ENCODE peak calls at places on chromosome X, in seven cellular contexts. One of them, this sample, is unnamed.
A peak's percentile ranks its signal among the peaks of the same experiment; 100 is the strongest.

GRCh38 chrX:26914232-26914631 is 548.9 kb downstream of the PPP4R3C start:
- DNase-seq in SW480: no peak
- DNase-seq in NCI-H1436: no peak
- DNase-seq in HEK293T: no peak
- DNase-seq in stimulated activated CD8-positive, alpha-beta memory T cell treated with anti-CD3 and anti-CD28 coated beads, Interleukin-2, amount 100 ng/mL, for 48 hours: no peak
- DNase-seq in activated effector memory CD4-positive, alpha-beta T cell treated with anti-CD3 and anti-CD28 coated beads, Interleukin-2, amount 50 U/mL, for 16 hours: no peak
- DNase-seq in PC-3: no peak
- DNase-seq in this sample: no peak

GRCh38 chrX:8783100-8784098 is 17.8 kb downstream of the FAM9A start:
- DNase-seq in stimulated activated CD8-positive, alpha-beta memory T cell treated with anti-CD3 and anti-CD28 coated beads, Interleukin-2, amount 100 ng/mL, for 48 hours: peak; percentile 31
- DNase-seq in activated effector memory CD4-positive, alpha-beta T cell treated with anti-CD3 and anti-CD28 coated beads, Interleukin-2, amount 50 U/mL, for 16 hours: peak; percentile 68
- DNase-seq in NCI-H1436: peak; percentile 0
- DNase-seq in SW480: no peak
- DNase-seq in HEK293T: peak; percentile 34
- DNase-seq in PC-3: peak; percentile 23
- DNase-seq in this sample: peak; percentile 35

GRCh38 chrX:85375333-85375738 is 4.1 kb downstream of the POF1B start:
- DNase-seq in SW480: peak; percentile 43
- DNase-seq in NCI-H1436: peak; percentile 83
- DNase-seq in stimulated activated CD8-positive, alpha-beta memory T cell treated with anti-CD3 and anti-CD28 coated beads, Interleukin-2, amount 100 ng/mL, for 48 hours: no peak
- DNase-seq in HEK293T: no peak
- DNase-seq in activated effector memory CD4-positive, alpha-beta T cell treated with anti-CD3 and anti-CD28 coated beads, Interleukin-2, amount 50 U/mL, for 16 hours: no peak
- DNase-seq in PC-3: no peak
- DNase-seq in this sample: no peak

GRCh38 chrX:19863237-19864223 is 23.9 kb downstream of the SH3KBP1 start:
- DNase-seq in activated effector memory CD4-positive, alpha-beta T cell treated with anti-CD3 and anti-CD28 coated beads, Interleukin-2, amount 50 U/mL, for 16 hours: no peak
- DNase-seq in NCI-H1436: no peak
- DNase-seq in PC-3: no peak
- DNase-seq in stimulated activated CD8-positive, alpha-beta memory T cell treated with anti-CD3 and anti-CD28 coated beads, Interleukin-2, amount 100 ng/mL, for 48 hours: no peak
- DNase-seq in HEK293T: no peak
- DNase-seq in SW480: no peak
- DNase-seq in this sample: no peak

GRCh38 chrX:82232679-82233078 is 1030.8 kb downstream of the SH3BGRL start:
- DNase-seq in SW480: no peak
- DNase-seq in PC-3: no peak
- DNase-seq in activated effector memory CD4-positive, alpha-beta T cell treated with anti-CD3 and anti-CD28 coated beads, Interleukin-2, amount 50 U/mL, for 16 hours: no peak
- DNase-seq in NCI-H1436: no peak
- DNase-seq in HEK293T: no peak
- DNase-seq in stimulated activated CD8-positive, alpha-beta memory T cell treated with anti-CD3 and anti-CD28 coated beads, Interleukin-2, amount 100 ng/mL, for 48 hours: no peak
- DNase-seq in this sample: no peak

GRCh38 chrX:9122504-9123245 is 88.7 kb upstream of the FAM9B start:
- DNase-seq in activated effector memory CD4-positive, alpha-beta T cell treated with anti-CD3 and anti-CD28 coated beads, Interleukin-2, amount 50 U/mL, for 16 hours: no peak
- DNase-seq in SW480: no peak
- DNase-seq in NCI-H1436: no peak
- DNase-seq in stimulated activated CD8-positive, alpha-beta memory T cell treated with anti-CD3 and anti-CD28 coated beads, Interleukin-2, amount 100 ng/mL, for 48 hours: no peak
- DNase-seq in PC-3: peak; percentile 41
- DNase-seq in HEK293T: no peak
- DNase-seq in this sample: no peak

GRCh38 chrX:40316502-40316901 is 218.7 kb upstream of the BCOR start:
- DNase-seq in NCI-H1436: no peak
- DNase-seq in PC-3: no peak
- DNase-seq in HEK293T: no peak
- DNase-seq in activated effector memory CD4-positive, alpha-beta T cell treated with anti-CD3 and anti-CD28 coated beads, Interleukin-2, amount 50 U/mL, for 16 hours: no peak
- DNase-seq in stimulated activated CD8-positive, alpha-beta memory T cell treated with anti-CD3 and anti-CD28 coated beads, Interleukin-2, amount 100 ng/mL, for 48 hours: no peak
- DNase-seq in SW480: no peak
- DNase-seq in this sample: no peak

GRCh38 chrX:122552291-122552800 is 631.7 kb upstream of the GRIA3 start:
- DNase-seq in NCI-H1436: no peak
- DNase-seq in stimulated activated CD8-positive, alpha-beta memory T cell treated with anti-CD3 and anti-CD28 coated beads, Interleukin-2, amount 100 ng/mL, for 48 hours: no peak
- DNase-seq in activated effector memory CD4-positive, alpha-beta T cell treated with anti-CD3 and anti-CD28 coated beads, Interleukin-2, amount 50 U/mL, for 16 hours: no peak
- DNase-seq in HEK293T: no peak
- DNase-seq in SW480: no peak
- DNase-seq in PC-3: peak; percentile 5
- DNase-seq in this sample: no peak

GRCh38 chrX:130560558-130560957 is 158.8 kb downstream of the RBMX2 start:
- DNase-seq in NCI-H1436: no peak
- DNase-seq in SW480: no peak
- DNase-seq in stimulated activated CD8-positive, alpha-beta memory T cell treated with anti-CD3 and anti-CD28 coated beads, Interleukin-2, amount 100 ng/mL, for 48 hours: no peak
- DNase-seq in HEK293T: no peak
- DNase-seq in activated effector memory CD4-positive, alpha-beta T cell treated with anti-CD3 and anti-CD28 coated beads, Interleukin-2, amount 50 U/mL, for 16 hours: no peak
- DNase-seq in PC-3: peak; percentile 67
- DNase-seq in this sample: no peak

GRCh38 chrX:49199906-49200771 is at the start of gene SYP:
- DNase-seq in HEK293T: peak; percentile 92
- DNase-seq in activated effector memory CD4-positive, alpha-beta T cell treated with anti-CD3 and anti-CD28 coated beads, Interleukin-2, amount 50 U/mL, for 16 hours: peak; percentile 95
- DNase-seq in SW480: peak; percentile 87
- DNase-seq in NCI-H1436: peak; percentile 76
- DNase-seq in PC-3: peak; percentile 90
- DNase-seq in stimulated activated CD8-positive, alpha-beta memory T cell treated with anti-CD3 and anti-CD28 coated beads, Interleukin-2, amount 100 ng/mL, for 48 hours: peak; percentile 80
- DNase-seq in this sample: peak; percentile 80

GRCh38 chrX:16868920-16869319 is 1.2 kb downstream of the RBBP7 start:
- DNase-seq in stimulated activated CD8-positive, alpha-beta memory T cell treated with anti-CD3 and anti-CD28 coated beads, Interleukin-2, amount 100 ng/mL, for 48 hours: no peak
- DNase-seq in PC-3: no peak
- DNase-seq in SW480: no peak
- DNase-seq in activated effector memory CD4-positive, alpha-beta T cell treated with anti-CD3 and anti-CD28 coated beads, Interleukin-2, amount 50 U/mL, for 16 hours: no peak
- DNase-seq in NCI-H1436: no peak
- DNase-seq in HEK293T: no peak
- DNase-seq in this sample: no peak

GRCh38 chrX:149691794-149692193 is 20.1 kb upstream of the MAGEA11 start:
- DNase-seq in HEK293T: no peak
- DNase-seq in SW480: no peak
- DNase-seq in stimulated activated CD8-positive, alpha-beta memory T cell treated with anti-CD3 and anti-CD28 coated beads, Interleukin-2, amount 100 ng/mL, for 48 hours: no peak
- DNase-seq in NCI-H1436: no peak
- DNase-seq in activated effector memory CD4-positive, alpha-beta T cell treated with anti-CD3 and anti-CD28 coated beads, Interleukin-2, amount 50 U/mL, for 16 hours: no peak
- DNase-seq in PC-3: no peak
- DNase-seq in this sample: no peak

GRCh38 chrX:34382416-34382815 is 250.3 kb upstream of the FAM47A start:
- DNase-seq in HEK293T: no peak
- DNase-seq in activated effector memory CD4-positive, alpha-beta T cell treated with anti-CD3 and anti-CD28 coated beads, Interleukin-2, amount 50 U/mL, for 16 hours: no peak
- DNase-seq in SW480: no peak
- DNase-seq in NCI-H1436: no peak
- DNase-seq in stimulated activated CD8-positive, alpha-beta memory T cell treated with anti-CD3 and anti-CD28 coated beads, Interleukin-2, amount 100 ng/mL, for 48 hours: no peak
- DNase-seq in PC-3: peak; percentile 31
- DNase-seq in this sample: peak; percentile 58

GRCh38 chrX:67734111-67734753 is 190.4 kb downstream of the AR start:
- DNase-seq in SW480: no peak
- DNase-seq in stimulated activated CD8-positive, alpha-beta memory T cell treated with anti-CD3 and anti-CD28 coated beads, Interleukin-2, amount 100 ng/mL, for 48 hours: no peak
- DNase-seq in HEK293T: no peak
- DNase-seq in PC-3: no peak
- DNase-seq in NCI-H1436: no peak
- DNase-seq in activated effector memory CD4-positive, alpha-beta T cell treated with anti-CD3 and anti-CD28 coated beads, Interleukin-2, amount 50 U/mL, for 16 hours: no peak
- DNase-seq in this sample: no peak

GRCh38 chrX:130118941-130119640 is 8.8 kb upstream of the ELF4 start:
- DNase-seq in stimulated activated CD8-positive, alpha-beta memory T cell treated with anti-CD3 and anti-CD28 coated beads, Interleukin-2, amount 100 ng/mL, for 48 hours: no peak
- DNase-seq in NCI-H1436: no peak
- DNase-seq in activated effector memory CD4-positive, alpha-beta T cell treated with anti-CD3 and anti-CD28 coated beads, Interleukin-2, amount 50 U/mL, for 16 hours: no peak
- DNase-seq in HEK293T: no peak
- DNase-seq in PC-3: no peak
- DNase-seq in SW480: no peak
- DNase-seq in this sample: no peak

GRCh38 chrX:39652336-39652735 is 445.4 kb downstream of the BCOR start:
- DNase-seq in PC-3: peak; percentile 58
- DNase-seq in HEK293T: peak; percentile 51
- DNase-seq in activated effector memory CD4-positive, alpha-beta T cell treated with anti-CD3 and anti-CD28 coated beads, Interleukin-2, amount 50 U/mL, for 16 hours: peak; percentile 62
- DNase-seq in SW480: no peak
- DNase-seq in NCI-H1436: no peak
- DNase-seq in stimulated activated CD8-positive, alpha-beta memory T cell treated with anti-CD3 and anti-CD28 coated beads, Interleukin-2, amount 100 ng/mL, for 48 hours: no peak
- DNase-seq in this sample: peak; percentile 40

GRCh38 chrX:128992107-128992971 is 531.0 kb downstream of the SMARCA1 start:
- DNase-seq in HEK293T: peak; percentile 28
- DNase-seq in activated effector memory CD4-positive, alpha-beta T cell treated with anti-CD3 and anti-CD28 coated beads, Interleukin-2, amount 50 U/mL, for 16 hours: no peak
- DNase-seq in PC-3: no peak
- DNase-seq in SW480: no peak
- DNase-seq in NCI-H1436: no peak
- DNase-seq in stimulated activated CD8-positive, alpha-beta memory T cell treated with anti-CD3 and anti-CD28 coated beads, Interleukin-2, amount 100 ng/mL, for 48 hours: no peak
- DNase-seq in this sample: peak; percentile 2

GRCh38 chrX:29172880-29173279 is 585.6 kb downstream of the IL1RAPL1 start:
- DNase-seq in activated effector memory CD4-positive, alpha-beta T cell treated with anti-CD3 and anti-CD28 coated beads, Interleukin-2, amount 50 U/mL, for 16 hours: no peak
- DNase-seq in NCI-H1436: no peak
- DNase-seq in PC-3: no peak
- DNase-seq in HEK293T: no peak
- DNase-seq in SW480: no peak
- DNase-seq in stimulated activated CD8-positive, alpha-beta memory T cell treated with anti-CD3 and anti-CD28 coated beads, Interleukin-2, amount 100 ng/mL, for 48 hours: no peak
- DNase-seq in this sample: peak; percentile 37